ENCODE peak calls at places on chromosomes 2 and 18, in ten cellular contexts. M, F, C, S, K, I, Z, B, P and O are unnamed samples.

GRCh38 chr2:157460897-157461296 is 17.0 kb upstream of the CYTIP start:
- DNase-seq in C (no peak), F (no peak), Z (no peak), P (no peak), B (no peak), S (no peak), K (no peak), M (no peak), I (no peak), O (no peak)

GRCh38 chr2:165086337-165086736 is 117.5 kb downstream of the SCN3A start:
- DNase-seq in B (no peak), M (no peak), S (no peak), Z (no peak), F (no peak), K (no peak), P (no peak), C (no peak), I (no peak), O (no peak)

GRCh38 chr2:42996528-42996927 is 204.1 kb upstream of the HAAO start:
- DNase-seq in C (no peak), F (no peak), B (no peak), P (no peak), S (no peak), Z (no peak), I (no peak), K (no peak), M (no peak), O (no peak)

GRCh38 chr2:182615036-182615435 is 101.0 kb upstream of the DNAJC10 start:
- DNase-seq in K (no peak), Z (no peak), M (no peak), B (no peak), C (no peak), F (no peak), S (no peak), P (no peak), I (no peak), O (no peak)

GRCh38 chr2:239113164-239113563 is 265.3 kb downstream of the TWIST2 start:
- DNase-seq in C (no peak), B (no peak), K (no peak), M (no peak), F (no peak), Z (no peak), S (no peak), I (no peak), P (no peak), O (no peak)

GRCh38 chr2:207318071-207318683 is 152.4 kb upstream of the KLF7 start:
- DNase-seq in S (no peak), F (no peak), C (no peak), P (no peak), M (no peak), I (no peak), K (no peak), B (no peak), Z (no peak), O (no peak)

GRCh38 chr2:218032336-218033171 is 29.8 kb upstream of the TNS1 start:
- DNase-seq in P (peak), K (peak), Z (no peak), B (peak), M (no peak), S (no peak), F (no peak), I (no peak), C (no peak), O (no peak)

GRCh38 chr2:75556679-75557366 is 3.9 kb downstream of the EVA1A start:
- DNase-seq in P (no peak), F (no peak), I (no peak), Z (peak), M (no peak), K (no peak), C (no peak), B (no peak), S (no peak), O (no peak)

GRCh38 chr2:163266772-163267171 is 428.2 kb upstream of the KCNH7 start:
- DNase-seq in S (no peak), Z (peak), K (no peak), I (peak), C (no peak), P (no peak), F (no peak), M (peak), B (no peak), O (no peak)

GRCh38 chr2:11822746-11823411 is 76.4 kb downstream of the LPIN1 start:
- DNase-seq in F (no peak), Z (no peak), I (no peak), M (no peak), S (no peak), K (no peak), P (no peak), C (no peak), B (no peak), O (no peak)

GRCh38 chr18:23437357-23438045 is 15.6 kb upstream of the RIOK3 start:
- DNase-seq in Z (peak), M (peak), S (peak), C (peak), P (peak), I (peak), F (peak), K (peak), B (peak), O (peak)

GRCh38 chr18:61554117-61554776 is 221.0 kb downstream of the CDH20 start:
- DNase-seq in F (peak), S (peak), B (no peak), M (no peak), I (no peak), P (peak), Z (no peak), K (peak), C (no peak), O (no peak)

GRCh38 chr2:153819501-153819900 is 52.2 kb upstream of the GALNT13 start:
- DNase-seq in I (no peak), C (no peak), K (peak), F (no peak), B (no peak), M (peak), S (no peak), Z (no peak), P (no peak), O (no peak)

GRCh38 chr18:32683044-32683443 is 89.8 kb downstream of the KLHL14 start:
- DNase-seq in I (no peak), B (no peak), M (no peak), K (no peak), P (no peak), S (no peak), Z (no peak), F (no peak), C (no peak), O (no peak)

GRCh38 chr2:46325178-46325928 is 28.1 kb downstream of the EPAS1 start:
- DNase-seq in M (peak), I (no peak), C (no peak), F (no peak), S (no peak), K (no peak), P (no peak), Z (peak), B (no peak), O (no peak)

GRCh38 chr2:241540766-241541561 is 17.6 kb upstream of the BOK start:
- DNase-seq in C (peak), Z (peak), S (peak), P (peak), B (peak), F (peak), K (peak), M (peak), I (no peak), O (peak)

GRCh38 chr2:6972067-6972710 is 55.0 kb downstream of the RNF144A start:
- DNase-seq in S (no peak), I (no peak), B (no peak), K (no peak), C (no peak), Z (no peak), M (no peak), P (no peak), F (no peak), O (no peak)

GRCh38 chr2:240041363-240041762 is 11.1 kb upstream of the OR6B2 start:
- DNase-seq in Z (no peak), B (no peak), I (no peak), K (no peak), M (no peak), F (no peak), C (no peak), S (no peak), P (no peak), O (no peak)

GRCh38 chr2:199602271-199602895 is 144.6 kb upstream of the SATB2 start:
- DNase-seq in I (no peak), P (no peak), K (no peak), Z (peak), B (peak), M (peak), S (no peak), F (no peak), C (no peak), O (no peak)

GRCh38 chr18:22169889-22170420 is 566 bp downstream of the GATA6 start:
- DNase-seq in Z (peak), F (no peak), I (no peak), B (no peak), P (no peak), M (peak), K (no peak), S (no peak), C (peak), O (no peak)

GRCh38 chr2:141316606-141317005 is 814.2 kb downstream of the LRP1B start:
- DNase-seq in B (no peak), S (no peak), K (no peak), M (no peak), Z (no peak), C (no peak), P (no peak), F (no peak), I (no peak), O (no peak)

GRCh38 chr2:46847726-46848421 is 67.7 kb downstream of the MCFD2 start:
- DNase-seq in K (peak), F (no peak), I (no peak), C (no peak), M (no peak), Z (no peak), P (no peak), B (no peak), S (no peak), O (no peak)

GRCh38 chr2:34492781-34493455 is 893.8 kb upstream of the FAM98A start:
- DNase-seq in I (no peak), F (no peak), M (peak), C (no peak), P (no peak), Z (no peak), S (no peak), K (no peak), B (no peak), O (no peak)

GRCh38 chr18:55095579-55095978 is 136.3 kb upstream of the CCDC68 start:
- DNase-seq in P (no peak), C (no peak), F (no peak), I (no peak), S (no peak), M (no peak), K (no peak), Z (no peak), B (no peak), O (no peak)

GRCh38 chr2:240622631-240623235 is 2.5 kb upstream of the GPR35 start:
- DNase-seq in Z (no peak), F (peak), K (peak), B (no peak), S (peak), M (peak), C (peak), I (no peak), P (peak), O (peak)

GRCh38 chr18:79211844-79212243 is 142.7 kb downstream of the ATP9B start:
- DNase-seq in F (no peak), M (peak), P (no peak), C (no peak), B (no peak), K (no peak), S (no peak), I (no peak), Z (no peak), O (no peak)

GRCh38 chr2:229930656-229931055 is 8.4 kb downstream of the FBXO36 start:
- DNase-seq in Z (no peak), M (no peak), C (no peak), B (no peak), K (no peak), F (no peak), P (no peak), S (no peak), I (no peak), O (no peak)

GRCh38 chr2:209145941-209146681 is 277.7 kb upstream of the MAP2 start:
- DNase-seq in S (no peak), I (no peak), K (no peak), Z (no peak), C (no peak), B (no peak), M (no peak), P (no peak), F (no peak), O (no peak)

GRCh38 chr18:8908792-8909510 is 193.5 kb upstream of the NDUFV2 start:
- DNase-seq in K (no peak), P (no peak), F (no peak), Z (no peak), S (no peak), C (no peak), B (no peak), I (no peak), M (peak), O (no peak)

GRCh38 chr2:20021405-20022009 is 9.0 kb upstream of the MATN3 start:
- DNase-seq in Z (no peak), S (no peak), I (no peak), C (no peak), B (no peak), K (no peak), P (no peak), M (no peak), F (no peak), O (no peak)

GRCh38 chr2:202109737-202110184 is 36.7 kb downstream of the KIAA2012 start:
- DNase-seq in K (peak), C (no peak), I (peak), P (no peak), S (no peak), Z (peak), B (no peak), F (no peak), M (no peak), O (no peak)

GRCh38 chr2:23698733-23699391 is 228.1 kb downstream of the ATAD2B start:
- DNase-seq in C (no peak), Z (no peak), B (peak), S (no peak), I (no peak), K (peak), F (no peak), M (no peak), P (no peak), O (no peak)

GRCh38 chr2:208363485-208363884 is 43.1 kb upstream of the PTH2R start:
- DNase-seq in M (peak), Z (peak), I (peak), S (no peak), P (no peak), C (no peak), B (no peak), F (no peak), K (no peak), O (no peak)

GRCh38 chr2:85437488-85438290 is 19.2 kb downstream of the SH2D6 start:
- DNase-seq in K (peak), M (peak), P (peak), I (no peak), C (peak), F (peak), B (peak), Z (peak), S (peak), O (peak)

GRCh38 chr2:74554821-74555531 is 456 bp downstream of the DOK1 start:
- DNase-seq in P (peak), B (peak), I (no peak), Z (peak), K (peak), M (peak), F (peak), S (peak), C (peak), O (peak)

GRCh38 chr2:27808418-27808817 is 36.9 kb downstream of the MRPL33 start:
- DNase-seq in B (no peak), S (no peak), I (no peak), P (no peak), K (no peak), M (no peak), C (no peak), F (no peak), Z (no peak), O (no peak)

GRCh38 chr2:130798472-130799221 is 38.1 kb upstream of the ARHGEF4 start:
- DNase-seq in S (no peak), B (peak), C (peak), I (no peak), K (peak), M (no peak), Z (peak), F (no peak), P (no peak), O (no peak)

GRCh38 chr2:104658840-104659591 is 194.9 kb upstream of the POU3F3 start:
- DNase-seq in F (no peak), K (peak), Z (peak), B (peak), P (no peak), M (no peak), I (no peak), S (no peak), C (no peak), O (no peak)

GRCh38 chr18:62529597-62529996 is 6.8 kb downstream of the ZCCHC2 start:
- DNase-seq in P (no peak), S (no peak), C (no peak), Z (no peak), I (no peak), M (no peak), B (no peak), F (no peak), K (no peak), O (no peak)